ENCODE peak calls at places on chromosomes 5 and 9, in five cellular contexts. One of them, this sample, is unnamed.

GRCh38 chr5:127813633-127814171 is 110.5 kb downstream of the CCDC192 start:
- DNase-seq in heart right ventricle: no peak
- DNase-seq in lower leg skin: no peak
- DNase-seq in HepG2: no peak
- DNase-seq in right cardiac atrium: no peak
- DNase-seq in this sample: peak

GRCh38 chr9:108889649-108890067 is 27.6 kb downstream of the ACTL7A start:
- DNase-seq in HepG2: peak
- DNase-seq in lower leg skin: no peak
- DNase-seq in heart right ventricle: no peak
- DNase-seq in right cardiac atrium: no peak
- DNase-seq in this sample: peak

GRCh38 chr5:134124289-134125194 is 10.1 kb downstream of the TCF7 start:
- DNase-seq in lower leg skin: no peak
- DNase-seq in HepG2: no peak
- DNase-seq in heart right ventricle: no peak
- DNase-seq in right cardiac atrium: no peak
- DNase-seq in this sample: no peak

GRCh38 chr9:35104586-35104985 is 1.7 kb upstream of the STOML2 start:
- DNase-seq in HepG2: no peak
- DNase-seq in heart right ventricle: no peak
- DNase-seq in right cardiac atrium: no peak
- DNase-seq in lower leg skin: no peak
- DNase-seq in this sample: no peak

GRCh38 chr5:52800394-52801213 is 12.9 kb downstream of the ITGA1 start:
- DNase-seq in lower leg skin: peak
- DNase-seq in HepG2: peak
- DNase-seq in heart right ventricle: peak
- DNase-seq in right cardiac atrium: peak
- DNase-seq in this sample: peak

GRCh38 chr5:84248013-84248412 is 136.7 kb downstream of the EDIL3 start:
- DNase-seq in lower leg skin: no peak
- DNase-seq in HepG2: no peak
- DNase-seq in heart right ventricle: no peak
- DNase-seq in right cardiac atrium: no peak
- DNase-seq in this sample: no peak

GRCh38 chr9:131776473-131776872 is 36.6 kb upstream of the RAPGEF1 start:
- DNase-seq in right cardiac atrium: peak
- DNase-seq in lower leg skin: no peak
- DNase-seq in HepG2: peak
- DNase-seq in heart right ventricle: peak
- DNase-seq in this sample: peak

GRCh38 chr9:134391319-134392231 is 65.3 kb downstream of the RXRA start:
- DNase-seq in HepG2: no peak
- DNase-seq in heart right ventricle: no peak
- DNase-seq in lower leg skin: no peak
- DNase-seq in right cardiac atrium: no peak
- DNase-seq in this sample: no peak

GRCh38 chr9:69130456-69131441 is 43.3 kb upstream of the TJP2 start:
- DNase-seq in right cardiac atrium: no peak
- DNase-seq in heart right ventricle: no peak
- DNase-seq in lower leg skin: peak
- DNase-seq in HepG2: no peak
- DNase-seq in this sample: peak

GRCh38 chr5:158569534-158569933 is 530.2 kb downstream of the EBF1 start:
- DNase-seq in right cardiac atrium: no peak
- DNase-seq in lower leg skin: no peak
- DNase-seq in heart right ventricle: no peak
- DNase-seq in HepG2: no peak
- DNase-seq in this sample: peak

GRCh38 chr5:115170128-115170923 is 618 bp upstream of the TRIM36 start:
- DNase-seq in right cardiac atrium: peak
- DNase-seq in heart right ventricle: no peak
- DNase-seq in HepG2: no peak
- DNase-seq in lower leg skin: no peak
- DNase-seq in this sample: peak

GRCh38 chr5:180832638-180833068 is 28.4 kb downstream of the ZFP62 start:
- DNase-seq in right cardiac atrium: no peak
- DNase-seq in heart right ventricle: no peak
- DNase-seq in lower leg skin: no peak
- DNase-seq in HepG2: no peak
- DNase-seq in this sample: no peak
- H3K4me3 ChIP-seq in right cardiac atrium: peak
- H3K4me3 ChIP-seq in heart right ventricle: peak
- H3K4me3 ChIP-seq in lower leg skin: no peak
- H3K4me3 ChIP-seq in HepG2: no peak
- H3K4me3 ChIP-seq in this sample: no peak

DNA sequence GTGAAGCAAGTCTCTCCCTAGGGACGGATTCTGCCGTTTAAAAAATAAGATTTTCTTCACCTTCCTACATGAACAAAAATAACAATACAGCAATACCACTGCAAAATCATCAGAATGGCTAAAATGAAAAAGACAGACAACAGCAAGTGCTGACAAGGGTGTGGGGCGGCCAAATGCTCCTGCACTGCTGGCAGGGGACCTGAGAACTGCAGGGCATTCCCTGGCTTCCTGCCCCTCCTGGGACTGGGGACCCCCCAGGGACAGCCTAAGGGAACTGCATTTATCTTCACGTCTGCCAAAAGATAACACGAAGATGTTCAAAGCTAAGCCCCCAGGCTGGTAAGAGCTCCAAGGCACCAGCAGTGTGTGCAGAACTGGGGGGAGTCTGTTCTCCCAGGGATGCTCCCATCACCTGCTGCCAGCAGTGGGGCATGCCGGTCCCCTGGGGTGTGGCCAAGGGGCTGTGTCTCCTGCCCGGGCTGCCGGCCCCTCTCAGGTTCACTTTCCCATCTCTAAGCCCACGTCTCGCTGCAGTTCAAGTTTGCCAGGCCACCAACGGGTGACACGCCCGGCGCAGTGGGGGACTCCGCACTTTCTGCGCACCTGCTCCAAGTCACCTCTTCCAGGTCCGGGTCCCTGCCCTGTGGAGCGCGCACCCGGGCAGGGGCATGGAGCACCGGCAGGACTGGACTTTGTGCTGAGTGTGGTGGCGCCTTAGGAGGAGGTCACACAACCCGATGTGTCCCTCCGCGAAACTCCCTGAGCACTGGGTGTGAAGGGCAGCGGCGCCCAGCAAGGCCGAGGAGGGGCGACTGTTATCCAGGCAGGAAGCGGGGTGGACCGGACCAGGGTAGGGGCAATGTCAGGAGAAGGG is 4.5 kb upstream of the EGFL7 start:
- DNase-seq in heart right ventricle: peak
- DNase-seq in right cardiac atrium: peak
- DNase-seq in HepG2: no peak
- DNase-seq in lower leg skin: no peak
- DNase-seq in this sample: no peak
- H3K4me3 ChIP-seq in heart right ventricle: peak
- H3K4me3 ChIP-seq in right cardiac atrium: peak
- H3K4me3 ChIP-seq in HepG2: no peak
- H3K4me3 ChIP-seq in lower leg skin: peak
- H3K4me3 ChIP-seq in this sample: no peak

GRCh38 chr9:5853005-5853404 is 20.1 kb upstream of the ERMP1 start:
- DNase-seq in right cardiac atrium: no peak
- DNase-seq in lower leg skin: no peak
- DNase-seq in HepG2: no peak
- DNase-seq in heart right ventricle: no peak
- DNase-seq in this sample: no peak
- H3K4me3 ChIP-seq in right cardiac atrium: no peak
- H3K4me3 ChIP-seq in lower leg skin: no peak
- H3K4me3 ChIP-seq in HepG2: no peak
- H3K4me3 ChIP-seq in heart right ventricle: no peak
- H3K4me3 ChIP-seq in this sample: no peak

GRCh38 chr9:98860871-98861293 is 53.4 kb downstream of the GALNT12 start:
- DNase-seq in heart right ventricle: peak
- DNase-seq in HepG2: no peak
- DNase-seq in right cardiac atrium: peak
- DNase-seq in lower leg skin: peak
- DNase-seq in this sample: peak
- H3K4me3 ChIP-seq in heart right ventricle: no peak
- H3K4me3 ChIP-seq in HepG2: no peak
- H3K4me3 ChIP-seq in right cardiac atrium: no peak
- H3K4me3 ChIP-seq in lower leg skin: no peak
- H3K4me3 ChIP-seq in this sample: no peak

GRCh38 chr5:124742521-124742920 is 3.9 kb downstream of the ZNF608 start:
- DNase-seq in lower leg skin: no peak
- DNase-seq in right cardiac atrium: no peak
- DNase-seq in heart right ventricle: no peak
- DNase-seq in HepG2: no peak
- DNase-seq in this sample: no peak

GRCh38 chr5:124742983-124743533 is 3.4 kb downstream of the ZNF608 start:
- DNase-seq in right cardiac atrium: no peak
- DNase-seq in heart right ventricle: no peak
- DNase-seq in HepG2: peak
- DNase-seq in lower leg skin: no peak
- DNase-seq in this sample: peak

GRCh38 chr5:124743534-124744169 is 2.8 kb downstream of the ZNF608 start:
- DNase-seq in lower leg skin: no peak
- DNase-seq in heart right ventricle: no peak
- DNase-seq in HepG2: no peak
- DNase-seq in right cardiac atrium: no peak
- DNase-seq in this sample: peak

GRCh38 chr5:124740991-124741583 is 5.4 kb downstream of the ZNF608 start:
- DNase-seq in right cardiac atrium: no peak
- DNase-seq in lower leg skin: no peak
- DNase-seq in HepG2: no peak
- DNase-seq in heart right ventricle: no peak
- DNase-seq in this sample: peak

DNA sequence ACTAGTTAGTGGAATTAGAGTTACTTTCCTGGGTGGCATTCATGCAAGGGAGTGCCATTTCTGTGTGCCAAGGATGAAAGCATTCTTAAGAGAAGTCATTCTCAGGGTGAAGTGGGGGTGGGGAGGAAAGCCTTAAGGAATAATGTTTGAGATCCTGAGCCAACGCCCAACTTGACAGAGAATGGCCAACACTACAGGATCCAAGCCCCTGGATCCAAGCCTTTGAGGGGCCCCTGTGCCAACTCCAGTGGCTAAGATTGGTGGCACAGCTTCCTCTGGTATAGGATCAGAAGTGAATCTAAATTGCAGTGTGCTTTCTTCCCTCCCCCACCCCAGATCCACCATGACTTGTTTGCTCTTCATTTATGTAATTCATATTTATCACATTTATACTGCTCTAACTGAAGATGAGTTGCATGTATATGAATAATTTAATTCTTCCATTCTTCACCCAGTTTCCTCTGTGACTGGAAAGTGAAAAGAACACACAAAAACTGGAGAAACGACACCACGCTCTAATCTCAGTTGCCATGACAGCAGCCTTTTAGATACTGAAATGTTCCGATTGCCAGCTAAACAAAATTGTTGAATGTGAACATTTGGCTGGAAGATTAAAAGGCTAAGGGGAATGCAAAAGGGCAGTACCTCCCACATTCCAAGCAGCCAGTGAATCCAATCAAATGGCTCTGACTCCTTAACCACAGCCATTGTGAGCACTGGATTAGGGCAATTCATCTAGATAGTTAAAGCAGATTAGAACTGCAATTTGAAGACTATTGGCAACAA is 4.5 kb downstream of the ZNF608 start:
- DNase-seq in right cardiac atrium: peak
- DNase-seq in heart right ventricle: no peak
- DNase-seq in HepG2: no peak
- DNase-seq in lower leg skin: no peak
- DNase-seq in this sample: peak
- H3K4me3 ChIP-seq in right cardiac atrium: peak
- H3K4me3 ChIP-seq in heart right ventricle: no peak
- H3K4me3 ChIP-seq in HepG2: no peak
- H3K4me3 ChIP-seq in lower leg skin: no peak
- H3K4me3 ChIP-seq in this sample: peak

DNA sequence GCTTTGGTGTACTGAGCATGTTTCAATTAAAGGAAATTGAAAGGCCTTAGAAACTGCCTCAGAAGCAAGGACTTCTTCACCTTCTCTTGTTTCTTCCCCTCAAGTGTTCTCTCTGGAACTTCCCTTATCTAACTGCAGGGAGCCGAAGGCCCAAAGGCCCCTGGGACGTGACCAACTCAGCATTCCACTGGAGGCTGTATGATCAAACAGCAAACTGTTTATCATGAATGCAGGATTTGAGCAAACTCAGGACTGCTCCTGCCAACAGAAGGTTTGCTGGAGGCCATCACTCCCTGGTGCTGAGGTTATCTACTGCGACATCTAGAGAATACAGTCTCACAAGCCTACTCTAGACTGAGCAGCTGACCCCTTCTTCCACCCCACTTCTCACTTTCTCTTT is 4.8 kb upstream of the CDH10 start:
- DNase-seq in HepG2: no peak
- DNase-seq in right cardiac atrium: peak
- DNase-seq in heart right ventricle: no peak
- DNase-seq in lower leg skin: no peak
- DNase-seq in this sample: no peak
- H3K4me3 ChIP-seq in HepG2: no peak
- H3K4me3 ChIP-seq in right cardiac atrium: no peak
- H3K4me3 ChIP-seq in heart right ventricle: no peak
- H3K4me3 ChIP-seq in lower leg skin: no peak
- H3K4me3 ChIP-seq in this sample: no peak

GRCh38 chr9:25603106-25603505 is 75.1 kb downstream of the TUSC1 start:
- DNase-seq in HepG2: no peak
- DNase-seq in heart right ventricle: no peak
- DNase-seq in lower leg skin: no peak
- DNase-seq in right cardiac atrium: no peak
- DNase-seq in this sample: no peak

GRCh38 chr9:25602366-25603044 is 75.7 kb downstream of the TUSC1 start:
- DNase-seq in HepG2: no peak
- DNase-seq in heart right ventricle: no peak
- DNase-seq in right cardiac atrium: no peak
- DNase-seq in lower leg skin: no peak
- DNase-seq in this sample: no peak

GRCh38 chr9:25600501-25600900 is 77.7 kb downstream of the TUSC1 start:
- DNase-seq in right cardiac atrium: no peak
- DNase-seq in HepG2: no peak
- DNase-seq in lower leg skin: no peak
- DNase-seq in heart right ventricle: no peak
- DNase-seq in this sample: no peak
- H3K4me3 ChIP-seq in right cardiac atrium: no peak
- H3K4me3 ChIP-seq in HepG2: no peak
- H3K4me3 ChIP-seq in lower leg skin: no peak
- H3K4me3 ChIP-seq in heart right ventricle: no peak
- H3K4me3 ChIP-seq in this sample: no peak

This sample was measured in choroid plexus epithelial cell.